ENCODE peak calls at places on chromosomes 12 and 14, in six cellular contexts. One of them, this sample, is unnamed.

GRCh38 chr12:59600174-59600573 is 4.3 kb downstream of the SLC16A7 start:
- DNase-seq in pancreas: no peak
- DNase-seq in pons: no peak
- DNase-seq in stimulated activated CD4-positive, alpha-beta T cell treated with anti-CD3 and anti-CD28 coated beads, Interleukin-2, amount 100 ng/mL, for 48 hours: no peak
- DNase-seq in fibroblast of pulmonary artery: peak; percentile 11
- DNase-seq in astrocyte of the spinal cord: no peak
- DNase-seq in this sample: no peak

GRCh38 chr12:27498761-27499160 is 25.2 kb upstream of the PPFIBP1 start:
- DNase-seq in pancreas: no peak
- DNase-seq in pons: no peak
- DNase-seq in stimulated activated CD4-positive, alpha-beta T cell treated with anti-CD3 and anti-CD28 coated beads, Interleukin-2, amount 100 ng/mL, for 48 hours: no peak
- DNase-seq in fibroblast of pulmonary artery: no peak
- DNase-seq in astrocyte of the spinal cord: no peak
- DNase-seq in this sample: no peak

GRCh38 chr12:3313655-3314305 is 177.2 kb upstream of the PRMT8 start:
- DNase-seq in pancreas: no peak
- DNase-seq in pons: peak; percentile 67
- DNase-seq in stimulated activated CD4-positive, alpha-beta T cell treated with anti-CD3 and anti-CD28 coated beads, Interleukin-2, amount 100 ng/mL, for 48 hours: no peak
- DNase-seq in fibroblast of pulmonary artery: peak; percentile 14
- DNase-seq in astrocyte of the spinal cord: no peak
- DNase-seq in this sample: peak; percentile 70

GRCh38 chr12:1077036-1077803 is 86.2 kb downstream of the ERC1 start:
- DNase-seq in pancreas: no peak
- DNase-seq in pons: no peak
- DNase-seq in stimulated activated CD4-positive, alpha-beta T cell treated with anti-CD3 and anti-CD28 coated beads, Interleukin-2, amount 100 ng/mL, for 48 hours: no peak
- DNase-seq in fibroblast of pulmonary artery: no peak
- DNase-seq in astrocyte of the spinal cord: no peak
- DNase-seq in this sample: no peak

GRCh38 chr14:51844482-51844881 is 15.9 kb upstream of the GNG2 start:
- DNase-seq in pancreas: no peak
- DNase-seq in pons: no peak
- DNase-seq in stimulated activated CD4-positive, alpha-beta T cell treated with anti-CD3 and anti-CD28 coated beads, Interleukin-2, amount 100 ng/mL, for 48 hours: no peak
- DNase-seq in fibroblast of pulmonary artery: no peak
- DNase-seq in astrocyte of the spinal cord: no peak
- DNase-seq in this sample: no peak

GRCh38 chr14:99716850-99717681 is 33.0 kb downstream of the CYP46A1 start:
- DNase-seq in pancreas: no peak
- DNase-seq in pons: no peak
- DNase-seq in stimulated activated CD4-positive, alpha-beta T cell treated with anti-CD3 and anti-CD28 coated beads, Interleukin-2, amount 100 ng/mL, for 48 hours: no peak
- DNase-seq in fibroblast of pulmonary artery: no peak
- DNase-seq in astrocyte of the spinal cord: no peak
- DNase-seq in this sample: no peak

GRCh38 chr14:67187826-67188225 is 1.4 kb upstream of the GARIN2 start:
- DNase-seq in pancreas: no peak
- DNase-seq in pons: no peak
- DNase-seq in stimulated activated CD4-positive, alpha-beta T cell treated with anti-CD3 and anti-CD28 coated beads, Interleukin-2, amount 100 ng/mL, for 48 hours: no peak
- DNase-seq in fibroblast of pulmonary artery: peak; percentile 44
- DNase-seq in astrocyte of the spinal cord: peak; percentile 86
- DNase-seq in this sample: no peak

GRCh38 chr14:33589334-33589733 is 361.5 kb downstream of the EGLN3 start:
- DNase-seq in pancreas: peak; percentile 75
- DNase-seq in pons: no peak
- DNase-seq in stimulated activated CD4-positive, alpha-beta T cell treated with anti-CD3 and anti-CD28 coated beads, Interleukin-2, amount 100 ng/mL, for 48 hours: no peak
- DNase-seq in fibroblast of pulmonary artery: peak; percentile 89
- DNase-seq in astrocyte of the spinal cord: peak; percentile 88
- DNase-seq in this sample: no peak

GRCh38 chr14:105145381-105146180 is 23.0 kb downstream of the JAG2 start:
- DNase-seq in pancreas: no peak
- DNase-seq in pons: no peak
- DNase-seq in stimulated activated CD4-positive, alpha-beta T cell treated with anti-CD3 and anti-CD28 coated beads, Interleukin-2, amount 100 ng/mL, for 48 hours: no peak
- DNase-seq in fibroblast of pulmonary artery: no peak
- DNase-seq in astrocyte of the spinal cord: no peak
- DNase-seq in this sample: peak; percentile 70

GRCh38 chr14:96895658-96896271 is 98.6 kb downstream of the VRK1 start:
- DNase-seq in pancreas: no peak
- DNase-seq in pons: no peak
- DNase-seq in stimulated activated CD4-positive, alpha-beta T cell treated with anti-CD3 and anti-CD28 coated beads, Interleukin-2, amount 100 ng/mL, for 48 hours: no peak
- DNase-seq in fibroblast of pulmonary artery: no peak
- DNase-seq in astrocyte of the spinal cord: no peak
- DNase-seq in this sample: no peak

GRCh38 chr14:80275208-80275850 is 64.0 kb upstream of the DIO2 start:
- DNase-seq in pancreas: no peak
- DNase-seq in pons: no peak
- DNase-seq in stimulated activated CD4-positive, alpha-beta T cell treated with anti-CD3 and anti-CD28 coated beads, Interleukin-2, amount 100 ng/mL, for 48 hours: no peak
- DNase-seq in fibroblast of pulmonary artery: peak; percentile 70
- DNase-seq in astrocyte of the spinal cord: peak; percentile 5
- DNase-seq in this sample: no peak

GRCh38 chr12:78562358-78563205 is 302.0 kb upstream of the SYT1 start:
- DNase-seq in pancreas: no peak
- DNase-seq in pons: peak; percentile 25
- DNase-seq in stimulated activated CD4-positive, alpha-beta T cell treated with anti-CD3 and anti-CD28 coated beads, Interleukin-2, amount 100 ng/mL, for 48 hours: no peak
- DNase-seq in fibroblast of pulmonary artery: peak; percentile 58
- DNase-seq in astrocyte of the spinal cord: peak; percentile 17
- DNase-seq in this sample: no peak

GRCh38 chr14:21185506-21185905 is 29.6 kb upstream of the OR5AU1 start:
- DNase-seq in pancreas: no peak
- DNase-seq in pons: no peak
- DNase-seq in stimulated activated CD4-positive, alpha-beta T cell treated with anti-CD3 and anti-CD28 coated beads, Interleukin-2, amount 100 ng/mL, for 48 hours: no peak
- DNase-seq in fibroblast of pulmonary artery: peak; percentile 77
- DNase-seq in astrocyte of the spinal cord: peak; percentile 49
- DNase-seq in this sample: no peak

GRCh38 chr12:65741662-65742480 is 82.4 kb upstream of the HMGA2 start:
- DNase-seq in pancreas: no peak
- DNase-seq in pons: no peak
- DNase-seq in stimulated activated CD4-positive, alpha-beta T cell treated with anti-CD3 and anti-CD28 coated beads, Interleukin-2, amount 100 ng/mL, for 48 hours: no peak
- DNase-seq in fibroblast of pulmonary artery: peak; percentile 50
- DNase-seq in astrocyte of the spinal cord: peak; percentile 64
- DNase-seq in this sample: no peak

GRCh38 chr14:96229315-96229714 is 24.7 kb downstream of the BDKRB2 start:
- DNase-seq in pancreas: no peak
- DNase-seq in pons: no peak
- DNase-seq in stimulated activated CD4-positive, alpha-beta T cell treated with anti-CD3 and anti-CD28 coated beads, Interleukin-2, amount 100 ng/mL, for 48 hours: no peak
- DNase-seq in fibroblast of pulmonary artery: no peak
- DNase-seq in astrocyte of the spinal cord: no peak
- DNase-seq in this sample: no peak

GRCh38 chr12:41419151-41419893 is 231.2 kb downstream of the PDZRN4 start:
- DNase-seq in pancreas: no peak
- DNase-seq in pons: no peak
- DNase-seq in stimulated activated CD4-positive, alpha-beta T cell treated with anti-CD3 and anti-CD28 coated beads, Interleukin-2, amount 100 ng/mL, for 48 hours: no peak
- DNase-seq in fibroblast of pulmonary artery: no peak
- DNase-seq in astrocyte of the spinal cord: no peak
- DNase-seq in this sample: no peak

GRCh38 chr12:131443019-131444000 is 267.6 kb upstream of the SFSWAP start:
- DNase-seq in pancreas: no peak
- DNase-seq in pons: no peak
- DNase-seq in stimulated activated CD4-positive, alpha-beta T cell treated with anti-CD3 and anti-CD28 coated beads, Interleukin-2, amount 100 ng/mL, for 48 hours: no peak
- DNase-seq in fibroblast of pulmonary artery: no peak
- DNase-seq in astrocyte of the spinal cord: no peak
- DNase-seq in this sample: no peak

GRCh38 chr12:107554941-107555340 is 130.7 kb upstream of the PWP1 start:
- DNase-seq in pancreas: no peak
- DNase-seq in pons: no peak
- DNase-seq in stimulated activated CD4-positive, alpha-beta T cell treated with anti-CD3 and anti-CD28 coated beads, Interleukin-2, amount 100 ng/mL, for 48 hours: no peak
- DNase-seq in fibroblast of pulmonary artery: no peak
- DNase-seq in astrocyte of the spinal cord: no peak
- DNase-seq in this sample: no peak

GRCh38 chr12:91127751-91128150 is 16.5 kb upstream of the LUM start:
- DNase-seq in pancreas: no peak
- DNase-seq in pons: no peak
- DNase-seq in stimulated activated CD4-positive, alpha-beta T cell treated with anti-CD3 and anti-CD28 coated beads, Interleukin-2, amount 100 ng/mL, for 48 hours: no peak
- DNase-seq in fibroblast of pulmonary artery: peak; percentile 52
- DNase-seq in astrocyte of the spinal cord: peak; percentile 49
- DNase-seq in this sample: no peak

GRCh38 chr12:106138646-106139421 is at the start of gene NUAK1:
- DNase-seq in pancreas: peak; percentile 70
- DNase-seq in pons: peak; percentile 85
- DNase-seq in stimulated activated CD4-positive, alpha-beta T cell treated with anti-CD3 and anti-CD28 coated beads, Interleukin-2, amount 100 ng/mL, for 48 hours: no peak
- DNase-seq in fibroblast of pulmonary artery: peak; percentile 74
- DNase-seq in astrocyte of the spinal cord: peak; percentile 72
- DNase-seq in this sample: peak; percentile 94

GRCh38 chr12:81450920-81451739 is 308.0 kb downstream of the PPFIA2 start:
- DNase-seq in pancreas: peak; percentile 19
- DNase-seq in pons: peak; percentile 87
- DNase-seq in stimulated activated CD4-positive, alpha-beta T cell treated with anti-CD3 and anti-CD28 coated beads, Interleukin-2, amount 100 ng/mL, for 48 hours: no peak
- DNase-seq in fibroblast of pulmonary artery: peak; percentile 81
- DNase-seq in astrocyte of the spinal cord: peak; percentile 77
- DNase-seq in this sample: peak; percentile 22

GRCh38 chr12:54222609-54223008 is 33.8 kb upstream of the SMUG1 start:
- DNase-seq in pancreas: no peak
- DNase-seq in pons: no peak
- DNase-seq in stimulated activated CD4-positive, alpha-beta T cell treated with anti-CD3 and anti-CD28 coated beads, Interleukin-2, amount 100 ng/mL, for 48 hours: no peak
- DNase-seq in fibroblast of pulmonary artery: peak; percentile 76
- DNase-seq in astrocyte of the spinal cord: peak; percentile 93
- DNase-seq in this sample: no peak

GRCh38 chr14:36618641-36619040 is 36.2 kb upstream of the NKX2-8 start:
- DNase-seq in pancreas: no peak
- DNase-seq in pons: no peak
- DNase-seq in stimulated activated CD4-positive, alpha-beta T cell treated with anti-CD3 and anti-CD28 coated beads, Interleukin-2, amount 100 ng/mL, for 48 hours: no peak
- DNase-seq in fibroblast of pulmonary artery: no peak
- DNase-seq in astrocyte of the spinal cord: no peak
- DNase-seq in this sample: no peak

GRCh38 chr12:45388545-45388944 is 172.7 kb downstream of the ANO6 start:
- DNase-seq in pancreas: peak; percentile 24
- DNase-seq in pons: peak; percentile 44
- DNase-seq in stimulated activated CD4-positive, alpha-beta T cell treated with anti-CD3 and anti-CD28 coated beads, Interleukin-2, amount 100 ng/mL, for 48 hours: no peak
- DNase-seq in fibroblast of pulmonary artery: peak; percentile 75
- DNase-seq in astrocyte of the spinal cord: peak; percentile 58
- DNase-seq in this sample: no peak

GRCh38 chr14:51182166-51182565 is 57.9 kb upstream of the TMX1 start:
- DNase-seq in pancreas: no peak
- DNase-seq in pons: no peak
- DNase-seq in stimulated activated CD4-positive, alpha-beta T cell treated with anti-CD3 and anti-CD28 coated beads, Interleukin-2, amount 100 ng/mL, for 48 hours: no peak
- DNase-seq in fibroblast of pulmonary artery: peak; percentile 71
- DNase-seq in astrocyte of the spinal cord: no peak
- DNase-seq in this sample: no peak

GRCh38 chr14:35403085-35403396 is 1.5 kb downstream of the NFKBIA start:
- DNase-seq in pancreas: peak; percentile 48
- DNase-seq in pons: no peak
- DNase-seq in stimulated activated CD4-positive, alpha-beta T cell treated with anti-CD3 and anti-CD28 coated beads, Interleukin-2, amount 100 ng/mL, for 48 hours: no peak
- DNase-seq in fibroblast of pulmonary artery: peak; percentile 66
- DNase-seq in astrocyte of the spinal cord: peak; percentile 36
- DNase-seq in this sample: peak; percentile 85

GRCh38 chr14:103404032-103404918 is 19.1 kb downstream of the MARK3 start:
- DNase-seq in pancreas: no peak
- DNase-seq in pons: no peak
- DNase-seq in stimulated activated CD4-positive, alpha-beta T cell treated with anti-CD3 and anti-CD28 coated beads, Interleukin-2, amount 100 ng/mL, for 48 hours: no peak
- DNase-seq in fibroblast of pulmonary artery: peak; percentile 55
- DNase-seq in astrocyte of the spinal cord: no peak
- DNase-seq in this sample: no peak

GRCh38 chr14:24398943-24399801 is at the start of gene NYNRIN:
- DNase-seq in pancreas: no peak
- DNase-seq in pons: no peak
- DNase-seq in stimulated activated CD4-positive, alpha-beta T cell treated with anti-CD3 and anti-CD28 coated beads, Interleukin-2, amount 100 ng/mL, for 48 hours: no peak
- DNase-seq in fibroblast of pulmonary artery: peak; percentile 65
- DNase-seq in astrocyte of the spinal cord: peak; percentile 24
- DNase-seq in this sample: peak; percentile 88

GRCh38 chr12:58086006-58086405 is 144.6 kb downstream of the ATP23 start:
- DNase-seq in pancreas: no peak
- DNase-seq in pons: no peak
- DNase-seq in stimulated activated CD4-positive, alpha-beta T cell treated with anti-CD3 and anti-CD28 coated beads, Interleukin-2, amount 100 ng/mL, for 48 hours: no peak
- DNase-seq in fibroblast of pulmonary artery: no peak
- DNase-seq in astrocyte of the spinal cord: no peak
- DNase-seq in this sample: no peak

GRCh38 chr12:73935817-73936216 is 601.8 kb upstream of the ATXN7L3B start:
- DNase-seq in pancreas: no peak
- DNase-seq in pons: peak; percentile 19
- DNase-seq in stimulated activated CD4-positive, alpha-beta T cell treated with anti-CD3 and anti-CD28 coated beads, Interleukin-2, amount 100 ng/mL, for 48 hours: no peak
- DNase-seq in fibroblast of pulmonary artery: no peak
- DNase-seq in astrocyte of the spinal cord: peak; percentile 5
- DNase-seq in this sample: no peak

GRCh38 chr12:117884161-117884560 is 84.6 kb downstream of the KSR2 start:
- DNase-seq in pancreas: no peak
- DNase-seq in pons: no peak
- DNase-seq in stimulated activated CD4-positive, alpha-beta T cell treated with anti-CD3 and anti-CD28 coated beads, Interleukin-2, amount 100 ng/mL, for 48 hours: no peak
- DNase-seq in fibroblast of pulmonary artery: no peak
- DNase-seq in astrocyte of the spinal cord: no peak
- DNase-seq in this sample: no peak

GRCh38 chr12:31662176-31662849 is 2.8 kb downstream of the ETFBKMT start:
- DNase-seq in pancreas: no peak
- DNase-seq in pons: no peak
- DNase-seq in stimulated activated CD4-positive, alpha-beta T cell treated with anti-CD3 and anti-CD28 coated beads, Interleukin-2, amount 100 ng/mL, for 48 hours: no peak
- DNase-seq in fibroblast of pulmonary artery: no peak
- DNase-seq in astrocyte of the spinal cord: no peak
- DNase-seq in this sample: no peak

GRCh38 chr12:133234971-133235370 is 706 bp downstream of the ANHX start:
- DNase-seq in pancreas: no peak
- DNase-seq in pons: no peak
- DNase-seq in stimulated activated CD4-positive, alpha-beta T cell treated with anti-CD3 and anti-CD28 coated beads, Interleukin-2, amount 100 ng/mL, for 48 hours: no peak
- DNase-seq in fibroblast of pulmonary artery: no peak
- DNase-seq in astrocyte of the spinal cord: no peak
- DNase-seq in this sample: no peak